ENCODE peak calls at places on chromosomes 5 and 9, in seven cellular contexts. T is tibial nerve; A is CD8-positive, alpha-beta memory T cell; G is GM12878; W is heart right ventricle; O is dorsolateral prefrontal cortex; Z is Karpas-422. U is an unnamed sample. For H3K27me3, the result is how much of the 10 kb centered on the place peaks cover.

GRCh38 chr5:16313761-16314160 is 134.2 kb upstream of the MARCHF11 start:
- DNase-seq in T (no peak), A (no peak), G (no peak), W (no peak), O (no peak), Z (no peak), U (no peak)

GRCh38 chr5:96709152-96709821 is 47.1 kb downstream of the CAST start:
- DNase-seq in T (no peak), A (no peak), G (no peak), W (no peak), O (no peak), Z (no peak), U (no peak)

GRCh38 chr5:151078490-151079262 is 2.2 kb downstream of the TNIP1 start:
- DNase-seq in T (no peak), A (peak), G (no peak), W (no peak), O (no peak), Z (peak), U (peak)

GRCh38 chr9:13491493-13492424 is 212.3 kb upstream of the MPDZ start:
- DNase-seq in T (no peak), A (no peak), G (no peak), W (no peak), O (no peak), Z (no peak), U (no peak)

GRCh38 chr5:16907270-16907669 is 28.8 kb downstream of the MYO10 start:
- DNase-seq in T (no peak), A (no peak), G (no peak), W (no peak), O (no peak), Z (no peak), U (no peak)

GRCh38 chr9:134374301-134375010 is 48.2 kb downstream of the RXRA start:
- DNase-seq in T (no peak), A (no peak), G (no peak), W (no peak), O (no peak), Z (no peak), U (peak)

GRCh38 chr9:4987996-4988421 is 2.9 kb downstream of the JAK2 start:
- DNase-seq in T (no peak), A (peak), G (peak), W (no peak), O (no peak), Z (peak), U (no peak)

GRCh38 chr5:113034182-113034773 is 57.7 kb downstream of the DCP2 start:
- DNase-seq in T (no peak), A (no peak), G (no peak), W (no peak), O (no peak), Z (no peak), U (no peak)

GRCh38 chr5:8756498-8757084 is 789.3 kb downstream of the SEMA5A start:
- DNase-seq in T (no peak), A (no peak), G (no peak), W (no peak), O (no peak), Z (peak), U (no peak)

GRCh38 chr9:125397736-125398135 is 136.1 kb downstream of the GAPVD1 start:
- DNase-seq in T (no peak), A (no peak), G (no peak), W (no peak), O (no peak), Z (no peak), U (no peak)

GRCh38 chr5:60927450-60927849 is 17.4 kb downstream of the ERCC8 start:
- DNase-seq in T (no peak), A (no peak), G (no peak), W (no peak), O (no peak), Z (no peak), U (no peak)

GRCh38 chr5:81848368-81848767 is 97.5 kb upstream of the SSBP2 start:
- DNase-seq in T (no peak), A (no peak), G (no peak), W (no peak), O (no peak), Z (no peak), U (no peak)

GRCh38 chr5:81837667-81838306 is 86.9 kb upstream of the SSBP2 start:
- DNase-seq in T (no peak), A (no peak), G (no peak), W (no peak), O (no peak), Z (no peak), U (no peak)

GRCh38 chr5:81838307-81838906 is 87.5 kb upstream of the SSBP2 start:
- DNase-seq in T (no peak), A (no peak), G (no peak), W (no peak), O (no peak), Z (peak), U (no peak)

GRCh38 chr5:81846301-81846700 is 95.4 kb upstream of the SSBP2 start:
- DNase-seq in T (no peak), A (no peak), G (no peak), W (no peak), O (no peak), Z (no peak), U (no peak)

DNA sequence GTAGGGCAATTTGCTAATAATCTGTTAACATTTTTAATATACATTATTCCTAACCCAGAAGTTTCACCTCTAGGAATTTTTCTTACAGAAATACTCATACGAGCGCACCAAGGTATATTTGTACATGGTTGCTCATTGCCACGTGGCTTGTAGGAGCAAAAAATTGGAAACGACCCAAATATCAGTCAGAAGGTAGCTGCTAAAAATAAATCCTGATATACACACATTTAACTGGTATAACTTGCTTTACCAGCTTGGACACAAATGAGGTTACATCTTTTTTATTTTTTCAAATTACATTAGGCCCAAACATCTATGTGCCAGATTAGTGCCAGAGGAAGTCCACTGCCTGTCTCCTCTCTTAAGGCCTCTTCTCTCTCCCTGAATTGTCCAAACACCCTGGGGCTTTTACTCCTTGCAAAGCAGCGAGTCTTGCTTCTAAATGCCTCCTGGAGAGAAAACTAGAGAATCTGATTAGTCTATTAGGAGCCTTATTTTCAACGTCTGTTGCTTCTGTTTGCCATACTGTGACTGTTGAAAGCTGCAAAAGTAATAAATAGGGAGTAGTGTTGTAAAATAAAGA is 92.0 kb upstream of the SSBP2 start:
- DNase-seq in T (no peak), A (no peak), G (no peak), W (no peak), O (no peak), Z (no peak), U (no peak)
- H3K4me3 ChIP-seq in T (no peak), A (no peak), G (no peak), W (no peak), O (no peak), Z (no peak), U (no peak)

GRCh38 chr9:77162366-77162765 is 15.0 kb upstream of the VPS13A start:
- DNase-seq in T (no peak), A (no peak), G (no peak), W (no peak), O (no peak), Z (no peak), U (no peak)
- H3K27me3 ChIP-seq in T (under half), A (under half), G (under half), W (under half), O (under half), Z (under half), U (under half)

GRCh38 chr9:99180662-99181061 is 41.1 kb downstream of the ALG2 start:
- DNase-seq in T (no peak), A (no peak), G (no peak), W (no peak), O (no peak), Z (no peak), U (no peak)

GRCh38 chr9:99180199-99180598 is 41.5 kb downstream of the ALG2 start:
- DNase-seq in T (no peak), A (no peak), G (no peak), W (no peak), O (no peak), Z (no peak), U (no peak)

GRCh38 chr9:99181206-99181605 is 40.5 kb downstream of the ALG2 start:
- DNase-seq in T (no peak), A (no peak), G (no peak), W (no peak), O (no peak), Z (no peak), U (no peak)

GRCh38 chr9:99183616-99184015 is 38.1 kb downstream of the ALG2 start:
- DNase-seq in T (no peak), A (no peak), G (no peak), W (no peak), O (no peak), Z (no peak), U (no peak)

GRCh38 chr9:99181621-99182020 is 40.1 kb downstream of the ALG2 start:
- DNase-seq in T (no peak), A (no peak), G (peak), W (no peak), O (no peak), Z (no peak), U (no peak)
- H3K27ac ChIP-seq in T (no peak), A (no peak), G (peak), W (no peak), O (no peak), Z (no peak), U (no peak)

DNA sequence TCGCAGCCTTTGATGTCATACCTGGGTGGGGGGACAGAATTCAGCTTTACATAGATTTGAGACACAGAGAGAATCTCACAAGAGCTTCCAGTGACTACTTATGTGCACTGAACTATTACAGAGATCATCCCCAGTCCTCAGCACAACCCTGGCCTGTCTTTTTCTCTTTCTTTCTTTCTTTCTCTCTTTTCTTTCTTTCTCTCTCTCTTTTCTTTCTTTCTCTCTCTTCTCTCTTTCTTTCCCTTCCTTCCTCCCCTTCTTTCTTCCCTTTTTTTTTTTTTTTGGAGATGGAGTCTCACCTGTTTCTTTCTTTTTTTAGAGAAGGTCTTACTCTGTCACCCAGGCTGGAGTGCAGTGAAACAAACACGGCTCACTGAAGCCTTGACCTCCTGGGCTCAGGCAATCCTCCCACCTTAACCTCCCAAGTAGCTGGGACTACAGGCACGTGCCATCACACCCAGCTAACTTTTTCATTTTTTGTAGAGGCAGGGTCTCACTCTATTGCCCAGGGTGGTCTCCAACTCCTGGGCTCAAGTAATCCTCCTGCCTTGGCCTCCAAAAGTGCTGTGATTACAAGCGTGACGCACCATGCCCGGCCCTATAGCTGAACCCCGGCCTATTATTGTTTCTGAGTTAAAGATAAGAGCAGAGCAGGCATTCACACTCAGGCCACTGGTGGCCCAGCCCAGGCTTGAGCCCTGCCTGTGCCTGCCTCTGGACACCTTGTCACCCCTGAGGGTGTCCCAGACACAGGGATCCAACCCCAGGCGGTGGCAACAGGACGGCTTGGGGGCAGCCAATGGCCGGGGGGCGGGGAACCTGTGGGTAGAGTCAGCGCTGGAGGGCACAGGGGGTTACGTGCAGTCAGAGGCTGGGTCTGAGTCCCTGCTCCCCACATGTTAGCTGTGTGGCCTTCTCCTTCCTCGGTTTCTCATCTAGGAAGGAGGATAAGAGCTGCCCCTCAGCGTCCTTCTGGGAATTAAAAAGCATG is 4.3 kb downstream of the PIP5KL1 start:
- DNase-seq in T (no peak), A (no peak), G (no peak), W (no peak), O (no peak), Z (no peak), U (no peak)
- H3K4me3 ChIP-seq in T (peak), A (peak), G (peak), W (peak), O (no peak), Z (peak), U (peak)

U was measured in upper lobe of right lung.